ENCODE peak calls at places on chromosomes 13 and 19, in four cellular contexts. A, K, B and I are unnamed samples.

GRCh38 chr19:12800873-12801465 is 631 bp downstream of the PRDX2 start:
- DNase-seq in A (no peak), B (no peak), K (no peak), I (no peak)

GRCh38 chr13:64239372-64239771 is 2823.7 kb upstream of the PCDH20 start:
- DNase-seq in A (no peak), K (no peak), B (no peak), I (no peak)

GRCh38 chr13:110338441-110339101 is 31.5 kb downstream of the COL4A2 start:
- DNase-seq in B (no peak), K (no peak), A (no peak), I (no peak)

GRCh38 chr19:33508009-33508408 is 13.6 kb downstream of the PEPD start:
- DNase-seq in K (no peak), B (no peak), A (no peak), I (no peak)

GRCh38 chr19:48715681-48716171 is 3.8 kb downstream of the MAMSTR start:
- DNase-seq in A (no peak), K (peak; percentile 55), B (no peak), I (peak; percentile 32)

GRCh38 chr13:106407338-106407737 is 128.1 kb downstream of the EFNB2 start:
- DNase-seq in A (no peak), B (no peak), K (no peak), I (no peak)

GRCh38 chr19:18112989-18113478 is 15.5 kb downstream of the MAST3 start:
- DNase-seq in K (peak; percentile 82), A (peak; percentile 69), B (peak; percentile 82), I (peak; percentile 82)

GRCh38 chr13:95185851-95186250 is 115.4 kb downstream of the ABCC4 start:
- DNase-seq in K (no peak), A (no peak), B (no peak), I (no peak)

GRCh38 chr19:9323557-9323918 is 441 bp upstream of the ZNF559 start:
- DNase-seq in K (peak; percentile 67), B (peak; percentile 44), A (no peak), I (peak; percentile 38)

GRCh38 chr19:21604351-21604926 is 99.0 kb downstream of the ZNF429 start:
- DNase-seq in A (no peak), K (no peak), B (no peak), I (no peak)

GRCh38 chr13:45113809-45114208 is 6.5 kb upstream of the GTF2F2 start:
- DNase-seq in A (no peak), K (no peak), B (no peak), I (no peak)

GRCh38 chr19:6239871-6240676 is 39.7 kb downstream of the MLLT1 start:
- DNase-seq in B (no peak), A (no peak), K (no peak), I (peak; percentile 60)

GRCh38 chr13:52345048-52345447 is 60.9 kb downstream of the THSD1 start:
- DNase-seq in K (no peak), A (no peak), B (no peak), I (no peak)

GRCh38 chr19:1232231-1232637 is 5.6 kb downstream of the CBARP start:
- DNase-seq in A (no peak), B (no peak), K (no peak), I (no peak)

GRCh38 chr13:98108330-98108729 is 34.6 kb upstream of the FARP1 start:
- DNase-seq in A (no peak), K (no peak), B (no peak), I (no peak)

GRCh38 chr19:35206855-35207254 is 21.7 kb downstream of the FAM187B start:
- DNase-seq in A (no peak), B (no peak), K (no peak), I (no peak)

GRCh38 chr19:47111081-47111589 is 2.4 kb downstream of the ZC3H4 start:
- DNase-seq in K (no peak), B (no peak), A (peak; percentile 41), I (no peak)

GRCh38 chr19:13633109-13633508 is 126.8 kb upstream of the CACNA1A start:
- DNase-seq in B (no peak), K (peak; percentile 90), A (no peak), I (no peak)

GRCh38 chr19:2144190-2144589 is 7.2 kb downstream of the AP3D1 start:
- DNase-seq in K (no peak), B (no peak), A (no peak), I (no peak)

GRCh38 chr19:2952953-2953481 is 8.2 kb upstream of the ZNF77 start:
- DNase-seq in K (peak; percentile 74), B (no peak), A (no peak), I (peak; percentile 77)

GRCh38 chr19:19615086-19615485 is 3.4 kb downstream of the PBX4 start:
- DNase-seq in A (no peak), B (no peak), K (no peak), I (no peak)

GRCh38 chr19:5718032-5718578 is 1.8 kb downstream of the LONP1 start:
- DNase-seq in B (peak; percentile 47), K (no peak), A (no peak), I (no peak)

GRCh38 chr13:80873589-80873988 is 532.7 kb upstream of the SPRY2 start:
- DNase-seq in A (no peak), K (no peak), B (no peak), I (no peak)

GRCh38 chr13:77918391-77919261 is at the start of gene EDNRB:
- DNase-seq in B (no peak), K (no peak), A (no peak), I (no peak)

GRCh38 chr13:75432045-75432444 is 49.9 kb downstream of the TBC1D4 start:
- DNase-seq in K (no peak), B (no peak), A (no peak), I (no peak)

GRCh38 chr19:43351998-43352746 is 1.3 kb upstream of the CD177 start:
- DNase-seq in A (no peak), K (no peak), B (no peak), I (no peak)

GRCh38 chr13:106599875-106600797 is 32.2 kb upstream of the ARGLU1 start:
- DNase-seq in K (no peak), A (no peak), B (no peak), I (no peak)

GRCh38 chr13:32073180-32073864 is 41.7 kb downstream of the FRY start:
- DNase-seq in A (no peak), K (no peak), B (no peak), I (no peak)

GRCh38 chr19:2483084-2483483 is 7.2 kb downstream of the GADD45B start:
- DNase-seq in K (no peak), B (no peak), A (no peak), I (no peak)

GRCh38 chr19:35722461-35722860 is 4.7 kb downstream of the KMT2B start:
- DNase-seq in A (no peak), B (no peak), K (no peak), I (peak; percentile 10)